ENCODE peak calls at places on chromosomes 3 and 15, in eight cellular contexts. T is mammary epithelial cell, Q is SK-N-SH, D is SJSA1, O is psoas muscle, W is heart left ventricle, N is adrenal gland, I is mesendoderm. P is an unnamed sample.
A peak's percentile ranks its signal among the peaks of the same experiment; 100 is the strongest.

GRCh38 chr3:10933958-10934481 is 58.5 kb upstream of the SLC6A1 start:
- DNase-seq in T (peak; percentile 67), Q (no peak), D (peak; percentile 62), O (no peak), W (no peak), N (no peak), I (no peak), P (no peak)

GRCh38 chr15:39613271-39613670 is 32.4 kb downstream of the THBS1 start:
- DNase-seq in T (peak; percentile 70), Q (no peak), D (no peak), O (no peak), W (no peak), N (no peak), I (no peak), P (no peak)

GRCh38 chr3:107846282-107846852 is 244.5 kb downstream of the CD47 start:
- DNase-seq in T (peak; percentile 25), Q (no peak), D (no peak), O (peak; percentile 68), W (peak; percentile 57), N (peak; percentile 81), I (peak; percentile 84), P (peak; percentile 66)

GRCh38 chr3:188900421-188900941 is 271.3 kb upstream of the TPRG1 start:
- DNase-seq in T (peak; percentile 86), Q (no peak), D (no peak), O (no peak), W (no peak), N (no peak), I (no peak), P (no peak)

GRCh38 chr15:71114887-71115566 is at the start of gene THSD4:
- DNase-seq in T (peak; percentile 66), Q (peak; percentile 96), D (peak; percentile 84), O (peak; percentile 86), W (peak; percentile 78), N (peak; percentile 81), I (peak; percentile 90), P (peak; percentile 78)

GRCh38 chr3:71146673-71147072 is 436.9 kb downstream of the FOXP1 start:
- DNase-seq in T (no peak), Q (no peak), D (no peak), O (no peak), W (peak; percentile 32), N (no peak), I (no peak), P (no peak)

GRCh38 chr3:162096874-162097273 is 600.3 kb downstream of the OTOL1 start:
- DNase-seq in T (peak; percentile 50), Q (no peak), D (no peak), O (no peak), W (no peak), N (no peak), I (no peak), P (no peak)

GRCh38 chr3:159859424-159859823 is 129.2 kb upstream of the IL12A start:
- DNase-seq in T (no peak), Q (peak; percentile 58), D (no peak), O (no peak), W (no peak), N (no peak), I (no peak), P (no peak)

GRCh38 chr3:100782359-100782758 is 73.1 kb downstream of the TFG start:
- DNase-seq in T (no peak), Q (no peak), D (no peak), O (no peak), W (no peak), N (no peak), I (no peak), P (no peak)

GRCh38 chr15:39145854-39146253 is 435.0 kb upstream of the THBS1 start:
- DNase-seq in T (no peak), Q (no peak), D (no peak), O (no peak), W (no peak), N (no peak), I (no peak), P (no peak)

GRCh38 chr3:14834121-14834520 is 15.4 kb downstream of the FGD5 start:
- DNase-seq in T (no peak), Q (no peak), D (no peak), O (no peak), W (no peak), N (no peak), I (no peak), P (no peak)

GRCh38 chr15:29970402-29970695 is 112.4 kb upstream of the GOLGA8J start:
- DNase-seq in T (no peak), Q (peak; percentile 25), D (no peak), O (no peak), W (no peak), N (no peak), I (no peak), P (no peak)

GRCh38 chr3:154728285-154728684 is 298.3 kb upstream of the GPR149 start:
- DNase-seq in T (no peak), Q (no peak), D (no peak), O (no peak), W (no peak), N (no peak), I (no peak), P (no peak)

GRCh38 chr15:48190932-48191573 is 412 bp upstream of the CTXN2 start:
- DNase-seq in T (peak; percentile 60), Q (peak; percentile 27), D (peak; percentile 67), O (peak; percentile 67), W (peak; percentile 61), N (peak; percentile 52), I (peak; percentile 92), P (peak; percentile 71)

GRCh38 chr15:85457392-85457968 is 77.1 kb downstream of the AKAP13 start:
- DNase-seq in T (no peak), Q (no peak), D (no peak), O (no peak), W (no peak), N (no peak), I (no peak), P (peak; percentile 37)

GRCh38 chr3:195914648-195915473 is 6.5 kb upstream of the TNK2 start:
- DNase-seq in T (peak; percentile 100), Q (peak; percentile 91), D (peak; percentile 90), O (peak; percentile 97), W (peak; percentile 91), N (peak; percentile 98), I (peak; percentile 99), P (peak; percentile 94)
- H3K4me3 ChIP-seq in T (no peak overlapping the region), Q (no peak overlapping the region), D (no peak overlapping the region), O (peak overlapping the region; percentile 48), W (no peak overlapping the region), N (no peak overlapping the region), I (no peak overlapping the region), P (no peak overlapping the region)

GRCh38 chr3:178520436-178520835 is 15.8 kb upstream of the KCNMB2 start:
- DNase-seq in T (no peak), Q (no peak), D (no peak), O (no peak), W (no peak), N (no peak), I (peak; percentile 67), P (no peak)
- H3K4me1 ChIP-seq in T (no peaks in the 10 kb centered on the region), Q (peaks cover 3% of the 10 kb centered on the region), D (no peaks in the 10 kb centered on the region), O (no peaks in the 10 kb centered on the region), W (peaks cover 22% of the 10 kb centered on the region), N (no peaks in the 10 kb centered on the region), I (no peaks in the 10 kb centered on the region), P (no peaks in the 10 kb centered on the region)

GRCh38 chr3:141537866-141538265 is 51.0 kb downstream of the RASA2 start:
- DNase-seq in T (no peak), Q (no peak), D (no peak), O (no peak), W (no peak), N (no peak), I (no peak), P (no peak)
- H3K27ac ChIP-seq in T (no peak overlapping the region), Q (no peak overlapping the region), D (no peak overlapping the region), O (no peak overlapping the region), W (no peak overlapping the region), N (no peak overlapping the region), I (no peak overlapping the region), P (no peak overlapping the region)

DNA sequence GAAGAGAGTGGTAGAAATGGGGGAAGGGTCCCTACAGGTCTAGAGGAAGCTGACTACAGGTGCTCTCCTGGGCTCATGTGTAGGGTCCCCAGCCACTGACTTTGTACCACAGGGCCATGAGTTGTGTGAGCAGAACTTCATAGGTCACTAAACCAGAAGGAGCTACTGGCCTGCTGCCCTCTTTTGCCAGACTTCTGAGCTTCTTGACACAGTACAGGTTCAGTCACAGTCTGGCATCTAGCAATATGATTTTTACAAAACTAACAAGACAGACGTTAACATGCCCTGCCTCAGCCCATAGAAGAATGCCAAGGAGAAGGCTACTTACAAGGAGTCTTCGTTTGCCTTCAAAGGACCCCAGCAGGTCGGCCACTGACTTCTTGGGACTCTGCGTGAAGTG is 3.2 kb downstream of the CCDC80 start:
- DNase-seq in T (no peak), Q (no peak), D (no peak), O (no peak), W (no peak), N (no peak), I (no peak), P (no peak)
- H3K4me3 ChIP-seq in T (no peak overlapping the region), Q (peak overlapping the region; percentile 77), D (no peak overlapping the region), O (peak overlapping the region; percentile 54), W (peak overlapping the region; percentile 14), N (no peak overlapping the region), I (no peak overlapping the region), P (no peak overlapping the region)

DNA sequence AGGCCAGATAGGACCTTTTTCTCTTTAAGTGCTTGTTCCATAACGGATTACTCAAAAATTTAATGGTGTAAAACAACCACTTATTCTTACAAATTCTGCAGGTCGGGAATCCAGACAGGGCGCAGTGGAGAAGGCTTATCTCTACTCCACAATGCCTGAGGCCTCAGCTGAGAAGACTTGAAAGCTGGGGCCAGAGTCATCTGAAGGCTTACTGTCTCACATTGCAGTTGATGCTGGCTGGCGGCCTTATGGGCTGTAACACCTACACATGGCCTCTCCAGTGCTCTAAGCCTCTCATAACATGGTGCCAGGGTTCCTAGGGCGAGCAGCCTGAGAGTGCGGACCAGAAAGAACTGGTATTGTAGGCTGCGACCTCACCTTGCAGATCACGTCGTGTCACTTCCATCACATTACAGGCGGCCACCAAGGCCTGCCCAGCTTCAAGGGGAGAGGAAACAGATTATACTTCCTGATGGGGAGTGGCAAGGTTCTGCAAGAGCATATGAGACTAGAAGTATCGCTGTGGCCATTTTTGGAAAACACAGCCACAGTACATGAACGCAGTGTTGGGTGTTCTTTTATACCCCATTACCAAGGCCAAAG is 32.4 kb downstream of the CMTM7 start:
- DNase-seq in T (no peak), Q (no peak), D (no peak), O (no peak), W (no peak), N (no peak), I (no peak), P (no peak)
- H3K4me1 ChIP-seq in T (peaks cover 54% of the 10 kb centered on the region), Q (peaks cover 38% of the 10 kb centered on the region), D (peaks cover 36% of the 10 kb centered on the region), O (peaks cover 30% of the 10 kb centered on the region), W (peaks cover 37% of the 10 kb centered on the region), N (peaks cover 8% of the 10 kb centered on the region), I (peaks cover 6% of the 10 kb centered on the region), P (peaks cover 31% of the 10 kb centered on the region)

GRCh38 chr3:123090700-123091585 is 24.1 kb downstream of the PDIA5 start:
- DNase-seq in T (peak; percentile 26), Q (no peak), D (no peak), O (no peak), W (no peak), N (no peak), I (no peak), P (no peak)

GRCh38 chr3:123086110-123086642 is 19.4 kb downstream of the PDIA5 start:
- DNase-seq in T (no peak), Q (no peak), D (no peak), O (no peak), W (no peak), N (no peak), I (no peak), P (no peak)

GRCh38 chr3:123092243-123092642 is 25.4 kb downstream of the PDIA5 start:
- DNase-seq in T (no peak), Q (no peak), D (no peak), O (no peak), W (no peak), N (no peak), I (no peak), P (no peak)

GRCh38 chr3:123088360-123088759 is 21.5 kb downstream of the PDIA5 start:
- DNase-seq in T (no peak), Q (no peak), D (no peak), O (no peak), W (no peak), N (no peak), I (no peak), P (no peak)

GRCh38 chr3:123089611-123090301 is 22.9 kb downstream of the PDIA5 start:
- DNase-seq in T (no peak), Q (no peak), D (no peak), O (peak; percentile 79), W (peak; percentile 79), N (peak; percentile 89), I (no peak), P (no peak)
- H3K27ac ChIP-seq in T (no peak overlapping the region), Q (no peak overlapping the region), D (no peak overlapping the region), O (no peak overlapping the region), W (peak overlapping the region; percentile 19), N (no peak overlapping the region), I (no peak overlapping the region), P (peak overlapping the region; percentile 67)

P was measured in transverse colon.